ENCODE peak calls at places on chromosomes 4 and X, in five cellular contexts. One of them, this sample, is unnamed.
A peak's percentile ranks its signal among the peaks of the same experiment; 100 is the strongest.

GRCh38 chr4:13298655-13299054 is 185.5 kb downstream of the RAB28 start:
- DNase-seq in A549: no peak
- DNase-seq in iPS DF 6.9: no peak
- DNase-seq in CD8-positive, alpha-beta memory T cell: no peak
- DNase-seq in effector memory CD4-positive, alpha-beta T cell: no peak
- DNase-seq in this sample: no peak

GRCh38 chrX:16123222-16123786 is at the start of gene GRPR:
- DNase-seq in A549: peak; percentile 39
- DNase-seq in iPS DF 6.9: peak; percentile 81
- DNase-seq in CD8-positive, alpha-beta memory T cell: peak; percentile 10
- DNase-seq in effector memory CD4-positive, alpha-beta T cell: peak; percentile 25
- DNase-seq in this sample: peak; percentile 71

GRCh38 chr4:89336818-89337395 is 29.3 kb upstream of the GPRIN3 start:
- DNase-seq in A549: no peak
- DNase-seq in iPS DF 6.9: no peak
- DNase-seq in CD8-positive, alpha-beta memory T cell: no peak
- DNase-seq in effector memory CD4-positive, alpha-beta T cell: no peak
- DNase-seq in this sample: no peak

GRCh38 chrX:45850775-45851433 is 650.2 kb upstream of the DIPK2B start:
- DNase-seq in A549: peak; percentile 15
- DNase-seq in iPS DF 6.9: no peak
- DNase-seq in CD8-positive, alpha-beta memory T cell: no peak
- DNase-seq in effector memory CD4-positive, alpha-beta T cell: no peak
- DNase-seq in this sample: peak; percentile 29

GRCh38 chrX:14673764-14674163 is 144.4 kb downstream of the GLRA2 start:
- DNase-seq in A549: peak; percentile 40
- DNase-seq in iPS DF 6.9: no peak
- DNase-seq in CD8-positive, alpha-beta memory T cell: no peak
- DNase-seq in effector memory CD4-positive, alpha-beta T cell: no peak
- DNase-seq in this sample: peak; percentile 55

GRCh38 chr4:152572417-152573086 is 36.7 kb upstream of the FBXW7 start:
- DNase-seq in A549: no peak
- DNase-seq in iPS DF 6.9: no peak
- DNase-seq in CD8-positive, alpha-beta memory T cell: no peak
- DNase-seq in effector memory CD4-positive, alpha-beta T cell: no peak
- DNase-seq in this sample: no peak

GRCh38 chrX:49273181-49273727 is 3.7 kb downstream of the PPP1R3F start:
- DNase-seq in A549: no peak
- DNase-seq in iPS DF 6.9: no peak
- DNase-seq in CD8-positive, alpha-beta memory T cell: no peak
- DNase-seq in effector memory CD4-positive, alpha-beta T cell: no peak
- DNase-seq in this sample: no peak

GRCh38 chr4:30755306-30755705 is 35.1 kb downstream of the PCDH7 start:
- DNase-seq in A549: no peak
- DNase-seq in iPS DF 6.9: no peak
- DNase-seq in CD8-positive, alpha-beta memory T cell: no peak
- DNase-seq in effector memory CD4-positive, alpha-beta T cell: no peak
- DNase-seq in this sample: no peak

GRCh38 chrX:110568396-110568795 is 209.7 kb downstream of the RTL9 start:
- DNase-seq in A549: no peak
- DNase-seq in iPS DF 6.9: no peak
- DNase-seq in CD8-positive, alpha-beta memory T cell: no peak
- DNase-seq in effector memory CD4-positive, alpha-beta T cell: no peak
- DNase-seq in this sample: no peak

GRCh38 chrX:42495139-42495538 is 282.8 kb downstream of the PPP1R2C start:
- DNase-seq in A549: no peak
- DNase-seq in iPS DF 6.9: no peak
- DNase-seq in CD8-positive, alpha-beta memory T cell: peak; percentile 2
- DNase-seq in effector memory CD4-positive, alpha-beta T cell: no peak
- DNase-seq in this sample: no peak

GRCh38 chr4:68581382-68582338 is 5.5 kb upstream of the UGT2B17 start:
- DNase-seq in A549: no peak
- DNase-seq in iPS DF 6.9: no peak
- DNase-seq in CD8-positive, alpha-beta memory T cell: no peak
- DNase-seq in effector memory CD4-positive, alpha-beta T cell: no peak
- DNase-seq in this sample: no peak

GRCh38 chrX:114800719-114801118 is 216.7 kb downstream of the IL13RA2 start:
- DNase-seq in A549: no peak
- DNase-seq in iPS DF 6.9: no peak
- DNase-seq in CD8-positive, alpha-beta memory T cell: no peak
- DNase-seq in effector memory CD4-positive, alpha-beta T cell: no peak
- DNase-seq in this sample: no peak

GRCh38 chrX:87578978-87579377 is 61.4 kb downstream of the KLHL4 start:
- DNase-seq in A549: no peak
- DNase-seq in iPS DF 6.9: no peak
- DNase-seq in CD8-positive, alpha-beta memory T cell: no peak
- DNase-seq in effector memory CD4-positive, alpha-beta T cell: no peak
- DNase-seq in this sample: no peak

GRCh38 chrX:19627533-19627932 is 112.2 kb upstream of the MAP3K15 start:
- DNase-seq in A549: no peak
- DNase-seq in iPS DF 6.9: no peak
- DNase-seq in CD8-positive, alpha-beta memory T cell: no peak
- DNase-seq in effector memory CD4-positive, alpha-beta T cell: no peak
- DNase-seq in this sample: no peak

GRCh38 chr4:126850286-126850685 is 782.5 kb upstream of the INTU start:
- DNase-seq in A549: peak; percentile 38
- DNase-seq in iPS DF 6.9: no peak
- DNase-seq in CD8-positive, alpha-beta memory T cell: no peak
- DNase-seq in effector memory CD4-positive, alpha-beta T cell: no peak
- DNase-seq in this sample: no peak

GRCh38 chrX:46831620-46832327 is 5.1 kb upstream of the RP2 start:
- DNase-seq in A549: no peak
- DNase-seq in iPS DF 6.9: no peak
- DNase-seq in CD8-positive, alpha-beta memory T cell: no peak
- DNase-seq in effector memory CD4-positive, alpha-beta T cell: no peak
- DNase-seq in this sample: no peak

DNA sequence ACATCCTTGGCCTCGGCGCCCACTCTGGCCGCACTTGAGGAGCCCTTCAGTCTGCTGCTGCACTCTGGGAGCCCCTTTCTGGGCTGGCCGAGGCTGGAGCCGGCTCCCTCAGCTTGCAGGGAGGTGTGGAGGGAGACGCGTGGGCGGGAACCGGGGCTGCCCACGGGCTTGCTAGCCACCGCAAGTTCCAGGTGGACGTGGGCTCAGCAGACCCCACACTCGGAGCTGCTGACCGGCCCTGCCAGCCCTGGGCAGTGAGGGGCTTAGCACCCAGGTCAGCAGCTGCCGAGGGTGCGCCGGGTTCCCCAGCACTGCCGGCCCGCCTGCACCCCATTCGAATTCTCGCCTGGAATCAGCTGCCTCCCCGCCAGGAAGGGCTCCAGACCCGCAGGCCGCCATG is 1892.3 kb upstream of the PCDH7 start:
- DNase-seq in A549: no peak
- DNase-seq in iPS DF 6.9: no peak
- DNase-seq in CD8-positive, alpha-beta memory T cell: no peak
- DNase-seq in effector memory CD4-positive, alpha-beta T cell: no peak
- DNase-seq in this sample: no peak
- H3K9me3 ChIP-seq in A549: no peaks in the 10 kb centered on the region
- H3K9me3 ChIP-seq in iPS DF 6.9: no peaks in the 10 kb centered on the region
- H3K9me3 ChIP-seq in CD8-positive, alpha-beta memory T cell: no peaks in the 10 kb centered on the region
- H3K9me3 ChIP-seq in effector memory CD4-positive, alpha-beta T cell: no peaks in the 10 kb centered on the region
- H3K9me3 ChIP-seq in this sample: no peaks in the 10 kb centered on the region

DNA sequence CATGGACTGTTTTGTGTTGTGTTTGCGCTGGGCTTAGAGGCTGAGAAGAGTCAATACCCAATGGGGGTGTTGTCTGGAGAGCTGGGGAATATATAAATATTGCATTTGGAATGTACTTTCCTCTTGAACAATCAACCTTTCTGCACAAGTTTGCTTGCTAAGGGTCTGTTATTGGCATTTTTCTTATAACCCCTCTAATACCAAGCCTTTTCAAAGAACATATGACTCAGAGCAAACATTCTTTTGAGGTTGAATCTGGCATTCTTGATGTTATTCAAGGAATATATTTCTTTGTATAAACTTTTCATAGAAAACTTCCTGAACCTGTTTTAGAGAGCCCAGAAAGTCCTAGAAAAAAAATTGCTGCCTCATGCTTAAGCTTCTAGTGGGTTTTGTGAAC is 332.0 kb downstream of the PACRGL start:
- DNase-seq in A549: no peak
- DNase-seq in iPS DF 6.9: no peak
- DNase-seq in CD8-positive, alpha-beta memory T cell: no peak
- DNase-seq in effector memory CD4-positive, alpha-beta T cell: no peak
- DNase-seq in this sample: no peak
- H3K9me3 ChIP-seq in A549: no peaks in the 10 kb centered on the region
- H3K9me3 ChIP-seq in iPS DF 6.9: no peaks in the 10 kb centered on the region
- H3K9me3 ChIP-seq in CD8-positive, alpha-beta memory T cell: no peaks in the 10 kb centered on the region
- H3K9me3 ChIP-seq in effector memory CD4-positive, alpha-beta T cell: no peaks in the 10 kb centered on the region
- H3K9me3 ChIP-seq in this sample: no peaks in the 10 kb centered on the region

GRCh38 chr4:6058531-6059374 is 40.5 kb upstream of the C4orf50 start:
- DNase-seq in A549: no peak
- DNase-seq in iPS DF 6.9: no peak
- DNase-seq in CD8-positive, alpha-beta memory T cell: no peak
- DNase-seq in effector memory CD4-positive, alpha-beta T cell: no peak
- DNase-seq in this sample: no peak
- H3K9me3 ChIP-seq in A549: peaks cover 19% of the 10 kb centered on the region
- H3K9me3 ChIP-seq in iPS DF 6.9: peaks cover 5% of the 10 kb centered on the region
- H3K9me3 ChIP-seq in CD8-positive, alpha-beta memory T cell: peaks cover 12% of the 10 kb centered on the region
- H3K9me3 ChIP-seq in effector memory CD4-positive, alpha-beta T cell: peaks cover 20% of the 10 kb centered on the region
- H3K9me3 ChIP-seq in this sample: peaks cover 17% of the 10 kb centered on the region

GRCh38 chrX:39298821-39299220 is 497.6 kb downstream of the MID1IP1 start:
- DNase-seq in A549: no peak
- DNase-seq in iPS DF 6.9: no peak
- DNase-seq in CD8-positive, alpha-beta memory T cell: no peak
- DNase-seq in effector memory CD4-positive, alpha-beta T cell: no peak
- DNase-seq in this sample: no peak
- H3K9me3 ChIP-seq in A549: no peaks in the 10 kb centered on the region
- H3K9me3 ChIP-seq in iPS DF 6.9: peaks cover 2% of the 10 kb centered on the region
- H3K9me3 ChIP-seq in CD8-positive, alpha-beta memory T cell: no peaks in the 10 kb centered on the region
- H3K9me3 ChIP-seq in effector memory CD4-positive, alpha-beta T cell: no peaks in the 10 kb centered on the region
- H3K9me3 ChIP-seq in this sample: no peaks in the 10 kb centered on the region

GRCh38 chrX:155768036-155768769 is 112.9 kb upstream of the VAMP7 start:
- DNase-seq in A549: peak; percentile 4
- DNase-seq in iPS DF 6.9: no peak
- DNase-seq in CD8-positive, alpha-beta memory T cell: no peak
- DNase-seq in effector memory CD4-positive, alpha-beta T cell: no peak
- DNase-seq in this sample: no peak
- H3K9me3 ChIP-seq in A549: no peaks in the 10 kb centered on the region
- H3K9me3 ChIP-seq in iPS DF 6.9: no peaks in the 10 kb centered on the region
- H3K9me3 ChIP-seq in CD8-positive, alpha-beta memory T cell: no peaks in the 10 kb centered on the region
- H3K9me3 ChIP-seq in effector memory CD4-positive, alpha-beta T cell: no peaks in the 10 kb centered on the region
- H3K9me3 ChIP-seq in this sample: no peaks in the 10 kb centered on the region

GRCh38 chr4:154064244-154064643 is 275.4 kb upstream of the SFRP2 start:
- DNase-seq in A549: no peak
- DNase-seq in iPS DF 6.9: no peak
- DNase-seq in CD8-positive, alpha-beta memory T cell: no peak
- DNase-seq in effector memory CD4-positive, alpha-beta T cell: no peak
- DNase-seq in this sample: no peak
- H3K9me3 ChIP-seq in A549: no peaks in the 10 kb centered on the region
- H3K9me3 ChIP-seq in iPS DF 6.9: no peaks in the 10 kb centered on the region
- H3K9me3 ChIP-seq in CD8-positive, alpha-beta memory T cell: no peaks in the 10 kb centered on the region
- H3K9me3 ChIP-seq in effector memory CD4-positive, alpha-beta T cell: peaks cover 3% of the 10 kb centered on the region
- H3K9me3 ChIP-seq in this sample: peaks cover 2% of the 10 kb centered on the region

DNA sequence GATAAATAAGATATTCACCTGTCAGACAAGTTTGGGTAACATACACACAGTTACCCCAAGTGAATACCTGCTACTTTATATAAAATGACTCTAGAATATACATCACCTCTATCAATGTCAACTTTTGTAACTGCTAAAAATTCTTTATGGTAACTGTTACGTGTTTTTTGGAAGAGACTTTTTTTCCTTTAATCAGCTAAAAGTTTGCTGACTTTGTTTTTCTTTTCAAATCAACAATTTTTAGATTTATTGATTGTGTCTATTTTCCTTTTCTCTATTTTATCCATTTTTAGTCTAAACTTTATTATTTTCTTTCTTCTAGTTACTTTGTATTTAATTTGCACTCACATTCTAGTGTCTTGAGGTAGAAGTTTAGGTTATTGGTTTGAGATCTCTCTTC is 1106.6 kb upstream of the LCORL start:
- DNase-seq in A549: no peak
- DNase-seq in iPS DF 6.9: no peak
- DNase-seq in CD8-positive, alpha-beta memory T cell: no peak
- DNase-seq in effector memory CD4-positive, alpha-beta T cell: no peak
- DNase-seq in this sample: no peak
- H3K9me3 ChIP-seq in A549: no peaks in the 10 kb centered on the region
- H3K9me3 ChIP-seq in iPS DF 6.9: no peaks in the 10 kb centered on the region
- H3K9me3 ChIP-seq in CD8-positive, alpha-beta memory T cell: no peaks in the 10 kb centered on the region
- H3K9me3 ChIP-seq in effector memory CD4-positive, alpha-beta T cell: no peaks in the 10 kb centered on the region
- H3K9me3 ChIP-seq in this sample: no peaks in the 10 kb centered on the region

GRCh38 chrX:34631826-34632225 is 25.3 kb downstream of the TMEM47 start:
- DNase-seq in A549: no peak
- DNase-seq in iPS DF 6.9: no peak
- DNase-seq in CD8-positive, alpha-beta memory T cell: no peak
- DNase-seq in effector memory CD4-positive, alpha-beta T cell: no peak
- DNase-seq in this sample: no peak
- H3K9me3 ChIP-seq in A549: no peaks in the 10 kb centered on the region
- H3K9me3 ChIP-seq in iPS DF 6.9: no peaks in the 10 kb centered on the region
- H3K9me3 ChIP-seq in CD8-positive, alpha-beta memory T cell: no peaks in the 10 kb centered on the region
- H3K9me3 ChIP-seq in effector memory CD4-positive, alpha-beta T cell: no peaks in the 10 kb centered on the region
- H3K9me3 ChIP-seq in this sample: no peaks in the 10 kb centered on the region

GRCh38 chr4:168931215-168931650 is 78.8 kb downstream of the CBR4 start:
- DNase-seq in A549: no peak
- DNase-seq in iPS DF 6.9: no peak
- DNase-seq in CD8-positive, alpha-beta memory T cell: no peak
- DNase-seq in effector memory CD4-positive, alpha-beta T cell: no peak
- DNase-seq in this sample: no peak

GRCh38 chr4:168928875-168929274 is 81.2 kb downstream of the CBR4 start:
- DNase-seq in A549: no peak
- DNase-seq in iPS DF 6.9: no peak
- DNase-seq in CD8-positive, alpha-beta memory T cell: no peak
- DNase-seq in effector memory CD4-positive, alpha-beta T cell: no peak
- DNase-seq in this sample: no peak

GRCh38 chr4:168933423-168933822 is 76.6 kb downstream of the CBR4 start:
- DNase-seq in A549: no peak
- DNase-seq in iPS DF 6.9: no peak
- DNase-seq in CD8-positive, alpha-beta memory T cell: no peak
- DNase-seq in effector memory CD4-positive, alpha-beta T cell: no peak
- DNase-seq in this sample: no peak

GRCh38 chr4:168930413-168931196 is 79.5 kb downstream of the CBR4 start:
- DNase-seq in A549: no peak
- DNase-seq in iPS DF 6.9: no peak
- DNase-seq in CD8-positive, alpha-beta memory T cell: no peak
- DNase-seq in effector memory CD4-positive, alpha-beta T cell: no peak
- DNase-seq in this sample: no peak

DNA sequence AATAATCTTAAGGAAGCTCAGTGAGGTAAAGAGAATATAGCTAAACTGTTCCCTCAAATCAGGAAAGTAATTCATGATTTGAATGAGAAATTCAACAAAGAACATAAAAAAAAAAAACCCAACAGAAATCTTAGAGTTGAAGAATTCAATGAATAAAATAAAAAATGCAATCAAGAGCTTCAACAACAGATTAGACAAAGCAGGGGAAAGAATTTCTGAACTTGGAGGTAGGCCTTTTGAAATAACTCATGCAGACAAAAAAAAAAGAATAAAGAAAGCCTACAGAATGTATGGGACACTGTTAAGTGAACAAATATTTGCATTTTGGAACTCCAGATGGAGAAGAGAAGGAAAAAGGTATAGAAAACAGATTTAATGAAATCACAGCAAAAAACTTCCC is 77.9 kb downstream of the CBR4 start:
- DNase-seq in A549: no peak
- DNase-seq in iPS DF 6.9: no peak
- DNase-seq in CD8-positive, alpha-beta memory T cell: no peak
- DNase-seq in effector memory CD4-positive, alpha-beta T cell: no peak
- DNase-seq in this sample: no peak
- H3K9me3 ChIP-seq in A549: peaks cover 30% of the 10 kb centered on the region
- H3K9me3 ChIP-seq in iPS DF 6.9: no peaks in the 10 kb centered on the region
- H3K9me3 ChIP-seq in CD8-positive, alpha-beta memory T cell: no peaks in the 10 kb centered on the region
- H3K9me3 ChIP-seq in effector memory CD4-positive, alpha-beta T cell: no peaks in the 10 kb centered on the region
- H3K9me3 ChIP-seq in this sample: peaks cover 4% of the 10 kb centered on the region

GRCh38 chrX:144730486-144730885 is 516.8 kb upstream of the SPANXN1 start:
- DNase-seq in A549: no peak
- DNase-seq in iPS DF 6.9: no peak
- DNase-seq in CD8-positive, alpha-beta memory T cell: no peak
- DNase-seq in effector memory CD4-positive, alpha-beta T cell: no peak
- DNase-seq in this sample: no peak
- H3K9me3 ChIP-seq in A549: no peaks in the 10 kb centered on the region
- H3K9me3 ChIP-seq in iPS DF 6.9: no peaks in the 10 kb centered on the region
- H3K9me3 ChIP-seq in CD8-positive, alpha-beta memory T cell: no peaks in the 10 kb centered on the region
- H3K9me3 ChIP-seq in effector memory CD4-positive, alpha-beta T cell: no peaks in the 10 kb centered on the region
- H3K9me3 ChIP-seq in this sample: no peaks in the 10 kb centered on the region